ENCODE peak calls at places on chromosomes 5 and 9, in four cellular contexts. S, R, U and O are unnamed samples.

GRCh38 chr5:159899067-159900049 is 16.9 kb upstream of the ADRA1B start:
- DNase-seq in R (no peak), U (peak), S (no peak), O (peak)

GRCh38 chr5:87853541-87853940 is 415.1 kb downstream of the TMEM161B start:
- DNase-seq in S (no peak), U (no peak), R (no peak), O (no peak)

GRCh38 chr5:172931001-172931536 is 28.2 kb upstream of the RPL26L1 start:
- DNase-seq in U (peak), R (peak), S (peak), O (peak)

GRCh38 chr5:104611419-104611818 is 1048.8 kb upstream of the NUDT12 start:
- DNase-seq in R (no peak), S (no peak), U (no peak), O (no peak)

GRCh38 chr5:171419663-171420428 is 399 bp downstream of the FGF18 start:
- DNase-seq in S (peak), R (no peak), U (peak), O (peak)

GRCh38 chr5:128329542-128329941 is 208.5 kb downstream of the FBN2 start:
- DNase-seq in U (no peak), R (no peak), S (no peak), O (no peak)

GRCh38 chr5:20469390-20469789 is 481.4 kb upstream of the CDH18 start:
- DNase-seq in S (no peak), R (no peak), U (no peak), O (no peak)

GRCh38 chr9:124322618-124323432 is 65.1 kb downstream of the NEK6 start:
- DNase-seq in U (peak), S (no peak), R (no peak), O (no peak)

GRCh38 chr9:34493972-34494535 is 28.7 kb downstream of the ENHO start:
- DNase-seq in R (peak), S (peak), U (peak), O (peak)

GRCh38 chr5:84275609-84276008 is 109.1 kb downstream of the EDIL3 start:
- DNase-seq in U (no peak), R (no peak), S (no peak), O (no peak)

GRCh38 chr5:80805038-80805437 is 150.3 kb upstream of the DHFR start:
- DNase-seq in R (no peak), U (no peak), S (no peak), O (no peak)

GRCh38 chr5:103829585-103829984 is 267.0 kb upstream of the NUDT12 start:
- DNase-seq in U (no peak), S (no peak), R (no peak), O (no peak)

GRCh38 chr5:103532116-103532734 is 30.4 kb downstream of the NUDT12 start:
- DNase-seq in S (peak), U (peak), R (no peak), O (no peak)

GRCh38 chr9:12794024-12794799 is 19.4 kb downstream of the LURAP1L start:
- DNase-seq in R (no peak), U (peak), S (peak), O (no peak)

GRCh38 chr5:7094626-7095025 is 301.3 kb upstream of the ADCY2 start:
- DNase-seq in R (no peak), S (peak), U (no peak), O (no peak)

GRCh38 chr9:3136999-3137675 is 293.2 kb upstream of the PUM3 start:
- DNase-seq in S (no peak), U (peak), R (no peak), O (no peak)

GRCh38 chr5:53480474-53481353 is at the start of gene FST:
- DNase-seq in U (peak), S (peak), R (no peak), O (peak)

GRCh38 chr5:96637191-96637590 is 25.0 kb upstream of the CAST start:
- DNase-seq in S (no peak), U (no peak), R (no peak), O (no peak)

GRCh38 chr9:108162664-108163063 is 673.1 kb upstream of the KLF4 start:
- DNase-seq in S (no peak), U (peak), R (no peak), O (peak)

GRCh38 chr5:9362600-9362999 is 183.3 kb downstream of the SEMA5A start:
- DNase-seq in S (no peak), U (no peak), R (no peak), O (no peak)

GRCh38 chr9:116572095-116572748 is 114.9 kb upstream of the TRIM32 start:
- DNase-seq in S (peak), R (peak), U (peak), O (peak)

GRCh38 chr5:71740015-71740753 is 21.1 kb downstream of the CARTPT start:
- DNase-seq in R (no peak), S (no peak), U (no peak), O (no peak)

GRCh38 chr9:1047605-1048235 is 2.4 kb upstream of the DMRT2 start:
- DNase-seq in U (no peak), S (no peak), R (no peak), O (no peak)

GRCh38 chr9:36037580-36038169 is 962 bp downstream of the RECK start:
- DNase-seq in R (no peak), S (peak), U (no peak), O (no peak)

GRCh38 chr5:56703962-56704361 is 111.4 kb upstream of the MAP3K1 start:
- DNase-seq in U (no peak), S (no peak), R (no peak), O (no peak)

GRCh38 chr9:32928145-32928763 is 73.2 kb downstream of the APTX start:
- DNase-seq in U (peak), S (peak), R (no peak), O (no peak)

GRCh38 chr9:85040806-85041575 is 371.5 kb downstream of the NTRK2 start:
- DNase-seq in R (no peak), U (no peak), S (no peak), O (peak)

GRCh38 chr5:96658272-96658671 is 3.9 kb upstream of the CAST start:
- DNase-seq in R (no peak), U (no peak), S (no peak), O (no peak)

GRCh38 chr5:173739741-173740140 is 123.3 kb upstream of the BOD1 start:
- DNase-seq in R (no peak), U (no peak), S (no peak), O (no peak)

GRCh38 chr9:131204285-131204684 is 72.0 kb downstream of the FAM78A start:
- DNase-seq in S (no peak), U (no peak), R (no peak), O (no peak)

GRCh38 chr9:117720555-117720954 is 16.4 kb downstream of the TLR4 start:
- DNase-seq in R (peak), S (peak), U (peak), O (no peak)

GRCh38 chr9:125479846-125480615 is 218.4 kb downstream of the GAPVD1 start:
- DNase-seq in R (no peak), S (no peak), U (no peak), O (no peak)

GRCh38 chr5:151063136-151063544 is 17.7 kb downstream of the TNIP1 start:
- DNase-seq in R (peak), U (peak), S (no peak), O (peak)

GRCh38 chr5:66378407-66378806 is 217.8 kb upstream of the MAST4 start:
- DNase-seq in R (no peak), U (no peak), S (no peak), O (no peak)

GRCh38 chr5:138659561-138659960 is 84.4 kb upstream of the HSPA9 start:
- DNase-seq in S (no peak), R (no peak), U (no peak), O (no peak)

GRCh38 chr9:19124430-19124793 is 2.9 kb downstream of the PLIN2 start:
- DNase-seq in U (no peak), R (no peak), S (no peak), O (no peak)

GRCh38 chr9:19119241-19119640 is 8.1 kb downstream of the PLIN2 start:
- DNase-seq in U (no peak), R (no peak), S (no peak), O (no peak)

GRCh38 chr9:19120846-19121245 is 6.4 kb downstream of the PLIN2 start:
- DNase-seq in R (no peak), U (no peak), S (no peak), O (no peak)

GRCh38 chr9:19119801-19120440 is 7.4 kb downstream of the PLIN2 start:
- DNase-seq in U (no peak), S (no peak), R (no peak), O (no peak)

DNA sequence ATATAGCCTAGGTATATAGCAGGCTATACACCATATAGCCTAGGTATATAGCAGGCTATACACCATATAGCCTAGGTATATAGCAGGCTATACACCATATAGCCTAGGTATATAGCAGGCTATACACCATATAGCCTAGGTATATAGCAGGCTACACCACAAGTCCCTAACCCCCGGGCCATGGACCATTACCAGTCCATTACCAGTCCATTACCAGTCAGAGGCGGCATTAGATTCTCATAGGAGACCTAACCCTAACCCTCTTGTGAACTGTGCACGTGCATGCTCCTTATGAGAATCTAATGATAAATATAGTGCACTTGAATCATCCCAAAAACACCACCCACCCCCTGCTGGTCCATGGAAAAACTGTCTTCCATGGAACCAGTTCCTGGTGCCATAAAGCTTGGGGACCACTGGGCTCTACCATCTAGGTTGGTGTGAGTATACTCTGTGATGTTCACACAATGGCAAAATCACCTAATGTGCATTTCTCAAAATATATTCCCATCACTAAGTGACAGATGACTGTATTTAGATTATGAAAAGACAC is 4.7 kb downstream of the PLIN2 start:
- DNase-seq in R (no peak), S (no peak), U (no peak), O (no peak)
- TF ChIP-seq CTCF in R (no peak), S (no peak), U (peak), O (no peak)

DNA sequence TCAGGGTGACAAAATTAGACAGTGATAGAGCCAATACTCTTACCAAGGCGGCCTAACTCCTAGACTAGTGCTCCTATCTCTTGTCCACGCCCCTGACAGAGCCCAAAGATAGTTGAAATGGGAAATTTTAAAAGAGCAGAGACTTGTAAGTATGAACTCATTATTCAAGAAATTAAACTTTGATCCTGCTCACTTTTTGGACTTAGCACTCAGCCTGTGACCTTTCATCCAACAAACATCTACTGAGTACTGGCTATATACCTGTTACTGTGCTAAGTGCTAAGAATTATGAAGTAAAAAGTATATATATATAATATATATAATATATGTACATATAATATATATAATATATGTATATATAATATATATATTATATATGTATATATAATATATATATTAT is 1.2 kb downstream of the INVS start:
- DNase-seq in U (no peak), S (no peak), R (no peak), O (no peak)
- H3K4me3 ChIP-seq in U (peak), S (peak), R (no peak), O (peak)

DNA sequence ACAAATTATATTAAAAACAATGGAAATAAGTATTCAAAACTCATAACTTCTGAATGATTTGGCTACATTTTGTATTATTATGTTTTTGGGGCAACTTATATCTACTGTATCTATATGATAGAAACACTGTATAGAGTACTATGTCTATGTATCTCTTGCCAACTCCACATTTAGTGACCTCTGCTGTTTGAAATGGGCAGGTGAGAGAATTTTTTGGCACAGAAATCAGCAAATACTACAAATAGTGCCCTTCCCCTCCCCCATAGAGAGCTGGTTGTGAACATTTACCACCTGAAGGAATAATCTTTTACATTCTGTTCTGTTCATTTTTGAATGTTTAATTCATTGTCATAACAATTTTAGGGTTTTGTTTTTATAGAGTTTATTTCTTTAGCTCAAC is 545.3 kb downstream of the PDE4D start:
- DNase-seq in R (no peak), U (no peak), S (no peak), O (no peak)
- TF ChIP-seq CTCF in R (no peak), U (no peak), S (peak), O (no peak)

GRCh38 chr5:76607353-76607871 is 15.8 kb downstream of the F2RL2 start:
- DNase-seq in U (peak), S (peak), R (no peak), O (peak)
- H3K4me3 ChIP-seq in U (no peak), S (no peak), R (no peak), O (no peak)

DNA sequence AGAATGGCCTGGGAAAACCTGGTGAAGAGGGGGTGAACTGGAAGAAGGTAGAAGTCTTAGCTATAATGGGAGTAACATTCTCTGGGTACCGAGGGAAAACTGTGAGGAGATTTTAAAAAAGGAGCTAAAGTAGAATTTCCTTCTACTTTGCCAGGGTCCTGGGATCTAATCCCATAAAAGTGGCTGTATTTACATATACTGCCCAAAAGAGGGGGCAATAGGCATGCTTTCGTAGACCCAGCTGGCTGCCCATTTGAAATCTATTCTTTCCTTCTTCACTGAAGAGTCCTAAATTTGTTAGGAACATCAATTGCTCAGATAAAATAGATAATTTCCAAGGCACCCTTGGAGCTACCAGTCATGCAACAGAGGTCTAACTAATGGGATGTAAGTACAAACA is 159.2 kb downstream of the CDC42SE2 start:
- DNase-seq in S (peak), R (no peak), U (peak), O (peak)
- TF ChIP-seq CTCF in S (peak), R (peak), U (peak), O (peak)

GRCh38 chr5:156963125-156963524 is at the start of gene TIMD4:
- DNase-seq in U (no peak), S (no peak), R (peak), O (no peak)
- H3K4me3 ChIP-seq in U (no peak), S (no peak), R (no peak), O (no peak)

GRCh38 chr5:108524564-108524963 is 142.7 kb upstream of the FBXL17 start:
- DNase-seq in S (no peak), U (no peak), R (no peak), O (no peak)

GRCh38 chr5:108523360-108523759 is 141.5 kb upstream of the FBXL17 start:
- DNase-seq in S (no peak), R (no peak), U (no peak), O (no peak)

GRCh38 chr5:108516771-108517170 is 134.9 kb upstream of the FBXL17 start:
- DNase-seq in S (peak), R (no peak), U (no peak), O (no peak)

GRCh38 chr5:108521011-108521700 is 139.3 kb upstream of the FBXL17 start:
- DNase-seq in U (no peak), S (no peak), R (no peak), O (no peak)

GRCh38 chr5:108521841-108522506 is 140.1 kb upstream of the FBXL17 start:
- DNase-seq in S (peak), U (peak), R (peak), O (peak)
- TF ChIP-seq CTCF in S (peak), U (peak), R (peak), O (peak)

GRCh38 chr5:148702019-148702596 is 47.8 kb upstream of the HTR4 start:
- DNase-seq in S (no peak), R (no peak), U (no peak), O (no peak)

GRCh38 chr5:148699028-148699427 is 44.7 kb upstream of the HTR4 start:
- DNase-seq in U (no peak), R (no peak), S (no peak), O (no peak)

GRCh38 chr5:148696438-148697036 is 42.2 kb upstream of the HTR4 start:
- DNase-seq in R (no peak), U (no peak), S (no peak), O (no peak)

GRCh38 chr5:148697177-148697820 is 43.0 kb upstream of the HTR4 start:
- DNase-seq in S (peak), U (peak), R (no peak), O (peak)

DNA sequence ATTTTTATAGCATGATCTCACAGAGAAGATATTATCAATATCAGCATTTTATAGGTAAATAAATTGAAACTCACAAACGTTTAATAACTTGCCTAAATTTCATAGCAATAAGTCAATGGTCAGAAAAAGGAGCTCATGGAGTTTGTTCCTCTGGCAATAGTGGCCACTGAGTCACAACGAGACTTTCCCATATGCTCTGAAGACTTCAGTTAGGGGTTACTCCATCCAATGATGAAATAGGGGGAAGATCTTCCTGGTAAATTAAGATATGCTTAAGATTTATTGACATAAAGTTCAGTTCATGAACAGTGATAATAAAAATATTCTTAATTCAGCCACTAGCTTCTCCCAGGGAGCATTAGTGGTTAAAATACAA is 43.5 kb upstream of the HTR4 start:
- DNase-seq in U (peak), S (no peak), R (no peak), O (no peak)
- H3K4me3 ChIP-seq in U (no peak), S (no peak), R (no peak), O (no peak)